ENCODE peak calls at places on chromosomes 4 and X, in five cellular contexts. One of them, this sample, is unnamed.

GRCh38 chr4:109119852-109120251 is 182.6 kb downstream of the COL25A1 start:
- DNase-seq in NCI-H1436: no peak
- DNase-seq in EH: no peak
- DNase-seq in tibial artery: no peak
- DNase-seq in H54: no peak
- DNase-seq in this sample: no peak

GRCh38 chr4:70315928-70316327 is 18.9 kb upstream of the CABS1 start:
- DNase-seq in NCI-H1436: no peak
- DNase-seq in EH: no peak
- DNase-seq in tibial artery: no peak
- DNase-seq in H54: no peak
- DNase-seq in this sample: no peak

GRCh38 chr4:133062851-133063250 is 86.2 kb upstream of the PCDH10 start:
- DNase-seq in NCI-H1436: no peak
- DNase-seq in EH: no peak
- DNase-seq in tibial artery: no peak
- DNase-seq in H54: no peak
- DNase-seq in this sample: no peak

GRCh38 chr4:140743194-140743931 is 12.8 kb downstream of the TBC1D9 start:
- DNase-seq in NCI-H1436: no peak
- DNase-seq in EH: peak
- DNase-seq in tibial artery: no peak
- DNase-seq in H54: no peak
- DNase-seq in this sample: no peak

GRCh38 chrX:9285342-9285771 is 179.5 kb upstream of the TBL1X start:
- DNase-seq in NCI-H1436: no peak
- DNase-seq in EH: no peak
- DNase-seq in tibial artery: no peak
- DNase-seq in H54: no peak
- DNase-seq in this sample: no peak

GRCh38 chrX:74925210-74926088 is at the start of gene NEXMIF:
- DNase-seq in NCI-H1436: peak
- DNase-seq in EH: peak
- DNase-seq in tibial artery: no peak
- DNase-seq in H54: no peak
- DNase-seq in this sample: no peak

GRCh38 chr4:128288689-128289106 is 1.1 kb upstream of the PGRMC2 start:
- DNase-seq in NCI-H1436: peak
- DNase-seq in EH: peak
- DNase-seq in tibial artery: no peak
- DNase-seq in H54: no peak
- DNase-seq in this sample: no peak

GRCh38 chrX:150643958-150644357 is 49.2 kb upstream of the MTMR1 start:
- DNase-seq in NCI-H1436: no peak
- DNase-seq in EH: no peak
- DNase-seq in tibial artery: no peak
- DNase-seq in H54: no peak
- DNase-seq in this sample: no peak

This sample was measured in Panc1.